ENCODE peak calls at places on chromosomes 6 and 20, in eight cellular contexts. W is activated CD4-positive, alpha-beta T cell treated with anti-CD3 and anti-CD28 coated beads for 4 hours; Y is left colon; S is AG09309; X is activated naive CD8-positive, alpha-beta T cell treated with anti-CD3 and anti-CD28 coated beads for 36 hours; F is H1; A is stimulated activated CD4-positive, alpha-beta T cell treated with anti-CD3 and anti-CD28 coated beads, Interleukin-4, amount 100 ng/mL, for 48 hours; V is Daoy. C is an unnamed sample.

GRCh38 chr6:34082816-34083215 is 63.1 kb downstream of the GRM4 start:
- DNase-seq in W (no peak), Y (no peak), S (no peak), X (no peak), F (no peak), A (no peak), V (no peak), C (no peak)

GRCh38 chr6:12345694-12346058 is 55.5 kb downstream of the EDN1 start:
- DNase-seq in W (no peak), Y (no peak), S (no peak), X (no peak), F (no peak), A (no peak), V (no peak), C (no peak)

GRCh38 chr6:44738652-44739141 is 351.2 kb downstream of the CDC5L start:
- DNase-seq in W (no peak), Y (no peak), S (no peak), X (no peak), F (no peak), A (no peak), V (peak), C (no peak)

GRCh38 chr6:162964703-162965140 is 236.9 kb downstream of the PACRG start:
- DNase-seq in W (no peak), Y (peak), S (peak), X (no peak), F (no peak), A (no peak), V (peak), C (peak)

GRCh38 chr6:4772750-4773149 is 3.5 kb upstream of the CDYL start:
- DNase-seq in W (no peak), Y (no peak), S (no peak), X (no peak), F (no peak), A (no peak), V (no peak), C (no peak)

GRCh38 chr20:24018796-24019195 is 30.2 kb upstream of the GGTLC1 start:
- DNase-seq in W (no peak), Y (no peak), S (no peak), X (no peak), F (no peak), A (no peak), V (no peak), C (peak)

GRCh38 chr6:157346371-157346770 is 23.1 kb upstream of the TMEM242 start:
- DNase-seq in W (no peak), Y (no peak), S (no peak), X (no peak), F (no peak), A (no peak), V (no peak), C (no peak)

GRCh38 chr6:12941422-12941821 is 224.9 kb downstream of the PHACTR1 start:
- DNase-seq in W (no peak), Y (no peak), S (no peak), X (peak), F (no peak), A (no peak), V (peak), C (peak)

GRCh38 chr6:165746331-165746730 is 83.3 kb upstream of the PDE10A start:
- DNase-seq in W (no peak), Y (no peak), S (no peak), X (no peak), F (no peak), A (no peak), V (no peak), C (no peak)

GRCh38 chr6:136775548-136775947 is 16.7 kb downstream of the MAP3K5 start:
- DNase-seq in W (no peak), Y (no peak), S (peak), X (no peak), F (no peak), A (no peak), V (no peak), C (no peak)

GRCh38 chr6:22042713-22043112 is 254.1 kb downstream of the PRL start:
- DNase-seq in W (no peak), Y (no peak), S (no peak), X (no peak), F (no peak), A (no peak), V (no peak), C (peak)

GRCh38 chr6:157469378-157469777 is 88.4 kb downstream of the ZDHHC14 start:
- DNase-seq in W (no peak), Y (no peak), S (peak), X (no peak), F (no peak), A (no peak), V (no peak), C (no peak)

GRCh38 chr6:61592238-61592637 is 693.8 kb downstream of the KHDRBS2 start:
- DNase-seq in W (no peak), Y (no peak), S (no peak), X (no peak), F (no peak), A (no peak), V (no peak), C (no peak)

GRCh38 chr6:138588805-138589434 is 89.6 kb upstream of the NHSL1 start:
- DNase-seq in W (peak), Y (peak), S (peak), X (peak), F (peak), A (peak), V (peak), C (peak)

GRCh38 chr6:53888931-53889330 is 94.1 kb downstream of the LRRC1 start:
- DNase-seq in W (no peak), Y (no peak), S (peak), X (no peak), F (no peak), A (no peak), V (no peak), C (peak)

GRCh38 chr20:52830598-52830997 is 141.6 kb upstream of the TSHZ2 start:
- DNase-seq in W (no peak), Y (no peak), S (no peak), X (no peak), F (no peak), A (no peak), V (no peak), C (no peak)

GRCh38 chr6:6696867-6697531 is 108.5 kb downstream of the LY86 start:
- DNase-seq in W (no peak), Y (peak), S (no peak), X (peak), F (peak), A (peak), V (peak), C (peak)

GRCh38 chr6:100135977-100136376 is 142.0 kb upstream of the MCHR2 start:
- DNase-seq in W (no peak), Y (no peak), S (no peak), X (no peak), F (no peak), A (no peak), V (no peak), C (no peak)

GRCh38 chr6:17935188-17936149 is 52.0 kb downstream of the KIF13A start:
- DNase-seq in W (no peak), Y (no peak), S (no peak), X (no peak), F (no peak), A (no peak), V (no peak), C (no peak)

GRCh38 chr6:5979650-5980427 is 26.9 kb downstream of the NRN1 start:
- DNase-seq in W (no peak), Y (no peak), S (no peak), X (no peak), F (no peak), A (no peak), V (peak), C (peak)

GRCh38 chr20:50819344-50819743 is 24.5 kb downstream of the BCAS4 start:
- DNase-seq in W (no peak), Y (no peak), S (no peak), X (no peak), F (no peak), A (no peak), V (no peak), C (no peak)

GRCh38 chr6:156889469-156889868 is 112.3 kb downstream of the ARID1B start:
- DNase-seq in W (no peak), Y (no peak), S (no peak), X (no peak), F (no peak), A (no peak), V (no peak), C (no peak)

GRCh38 chr6:53744321-53744720 is 50.5 kb upstream of the LRRC1 start:
- DNase-seq in W (no peak), Y (no peak), S (no peak), X (no peak), F (no peak), A (no peak), V (no peak), C (no peak)

GRCh38 chr6:128630213-128630612 is 109.8 kb upstream of the PTPRK start:
- DNase-seq in W (no peak), Y (no peak), S (no peak), X (no peak), F (no peak), A (no peak), V (peak), C (no peak)

GRCh38 chr6:127204278-127204677 is 62.4 kb upstream of the RNF146 start:
- DNase-seq in W (no peak), Y (no peak), S (no peak), X (no peak), F (no peak), A (no peak), V (no peak), C (no peak)

GRCh38 chr6:3157151-3157933 is at the start of gene TUBB2A:
- DNase-seq in W (peak), Y (peak), S (no peak), X (peak), F (peak), A (peak), V (peak), C (peak)

GRCh38 chr20:43459022-43459942 is 1.6 kb downstream of the SRSF6 start:
- DNase-seq in W (peak), Y (peak), S (no peak), X (peak), F (no peak), A (no peak), V (no peak), C (no peak)

GRCh38 chr6:47669684-47670515 is 28.5 kb upstream of the ADGRF4 start:
- DNase-seq in W (no peak), Y (no peak), S (no peak), X (no peak), F (no peak), A (no peak), V (peak), C (no peak)

GRCh38 chr6:114762145-114762544 is 419.3 kb upstream of the HS3ST5 start:
- DNase-seq in W (no peak), Y (no peak), S (no peak), X (no peak), F (no peak), A (no peak), V (no peak), C (no peak)

GRCh38 chr20:17806739-17807441 is 107.1 kb downstream of the BANF2 start:
- DNase-seq in W (no peak), Y (peak), S (peak), X (no peak), F (peak), A (no peak), V (peak), C (no peak)

GRCh38 chr6:144710207-144710606 is 425.1 kb downstream of the UTRN start:
- DNase-seq in W (no peak), Y (no peak), S (peak), X (no peak), F (no peak), A (no peak), V (peak), C (peak)

GRCh38 chr20:61759286-61760065 is 306.2 kb downstream of the TAF4 start:
- DNase-seq in W (no peak), Y (no peak), S (no peak), X (no peak), F (no peak), A (no peak), V (no peak), C (no peak)

GRCh38 chr20:17142666-17143065 is 84.2 kb upstream of the PCSK2 start:
- DNase-seq in W (no peak), Y (no peak), S (no peak), X (no peak), F (no peak), A (no peak), V (no peak), C (no peak)

C was measured in A172.